ENCODE peak calls at places on chromosomes 16 and 17, in seven cellular contexts. G, N, D, R, Q, U and K are unnamed samples.

GRCh38 chr16:68332411-68333121 is 21.7 kb downstream of the PRMT7 start:
- DNase-seq in G (peak), N (peak), D (no peak), R (no peak), Q (no peak), U (no peak), K (no peak)

GRCh38 chr17:72639711-72640110 is 452.8 kb downstream of the SLC39A11 start:
- DNase-seq in G (no peak), N (no peak), D (no peak), R (no peak), Q (no peak), U (no peak), K (no peak)

GRCh38 chr17:10605221-10605783 is 51.8 kb downstream of the MYH3 start:
- DNase-seq in G (no peak), N (no peak), D (no peak), R (no peak), Q (no peak), U (no peak), K (no peak)

GRCh38 chr17:79005063-79005861 is 4.3 kb downstream of the CANT1 start:
- DNase-seq in G (no peak), N (no peak), D (no peak), R (no peak), Q (no peak), U (peak), K (no peak)

GRCh38 chr17:67608691-67609090 is 109.0 kb upstream of the NOL11 start:
- DNase-seq in G (no peak), N (no peak), D (no peak), R (no peak), Q (peak), U (no peak), K (no peak)

GRCh38 chr16:17590711-17591654 is 120.2 kb upstream of the XYLT1 start:
- DNase-seq in G (no peak), N (no peak), D (no peak), R (no peak), Q (no peak), U (no peak), K (peak)

GRCh38 chr17:31858647-31859486 is at the start of gene COPRS:
- DNase-seq in G (peak), N (peak), D (peak), R (peak), Q (peak), U (peak), K (peak)

GRCh38 chr16:87602005-87602790 is at the start of gene JPH3:
- DNase-seq in G (no peak), N (no peak), D (no peak), R (no peak), Q (no peak), U (peak), K (no peak)

GRCh38 chr16:53821487-53821886 is 117.5 kb downstream of the FTO start:
- DNase-seq in G (no peak), N (no peak), D (no peak), R (no peak), Q (peak), U (no peak), K (no peak)

GRCh38 chr17:32319548-32319905 is 22.4 kb downstream of the C17orf75 start:
- DNase-seq in G (no peak), N (peak), D (peak), R (peak), Q (peak), U (peak), K (peak)

GRCh38 chr17:34633351-34633750 is 54.0 kb downstream of the TMEM132E start:
- DNase-seq in G (no peak), N (no peak), D (no peak), R (no peak), Q (no peak), U (peak), K (no peak)

GRCh38 chr17:50147841-50148225 is 2.6 kb downstream of the PPP1R9B start:
- DNase-seq in G (no peak), N (no peak), D (no peak), R (no peak), Q (no peak), U (no peak), K (no peak)

GRCh38 chr17:34485999-34486398 is 93.4 kb upstream of the TMEM132E start:
- DNase-seq in G (no peak), N (peak), D (no peak), R (no peak), Q (no peak), U (no peak), K (no peak)

GRCh38 chr16:61555718-61556441 is 480.4 kb downstream of the CDH8 start:
- DNase-seq in G (no peak), N (no peak), D (no peak), R (no peak), Q (no peak), U (no peak), K (no peak)

GRCh38 chr16:53945996-53946395 is 242.0 kb downstream of the FTO start:
- DNase-seq in G (peak), N (peak), D (no peak), R (no peak), Q (peak), U (no peak), K (no peak)

GRCh38 chr17:72166040-72166439 is 45.2 kb downstream of the SOX9 start:
- DNase-seq in G (no peak), N (no peak), D (no peak), R (no peak), Q (no peak), U (no peak), K (no peak)

GRCh38 chr16:72847187-72848044 is 200.5 kb downstream of the ZFHX3 start:
- DNase-seq in G (no peak), N (peak), D (no peak), R (no peak), Q (no peak), U (peak), K (no peak)

GRCh38 chr16:50024207-50024606 is 818 bp upstream of the CNEP1R1 start:
- DNase-seq in G (no peak), N (no peak), D (no peak), R (no peak), Q (no peak), U (no peak), K (no peak)